ENCODE peak calls at places on chromosome 11, in ten cellular contexts. One of them, this sample, is unnamed.

GRCh38 chr11:76664578-76665061 is 5.9 kb downstream of the LRRC32 start:
- DNase-seq in MCF 10A: no peak
- DNase-seq in islet precursor cell: peak; percentile 53
- DNase-seq in NCI-H1092 treated with DMSO at 0.1 percent for 48 hours: no peak
- DNase-seq in activated CD8-positive, alpha-beta memory T cell treated with anti-CD3 and anti-CD28 coated beads for 4 hours: no peak
- DNase-seq in pancreas: no peak
- DNase-seq in NCI-H774: no peak
- DNase-seq in activated T-cell treated with anti-CD3 and anti-CD28 coated beads, Interleukin-2, amount 50 U/mL, for 1 hour: no peak
- DNase-seq in NCI-H69: no peak
- DNase-seq in T-helper 1 cell: no peak
- DNase-seq in this sample: no peak

GRCh38 chr11:126597041-126597440 is 241.6 kb downstream of the ST3GAL4 start:
- DNase-seq in pancreas: no peak
- DNase-seq in MCF 10A: no peak
- DNase-seq in NCI-H1092 treated with DMSO at 0.1 percent for 48 hours: no peak
- DNase-seq in islet precursor cell: no peak
- DNase-seq in activated CD8-positive, alpha-beta memory T cell treated with anti-CD3 and anti-CD28 coated beads for 4 hours: no peak
- DNase-seq in T-helper 1 cell: no peak
- DNase-seq in NCI-H69: no peak
- DNase-seq in activated T-cell treated with anti-CD3 and anti-CD28 coated beads, Interleukin-2, amount 50 U/mL, for 1 hour: no peak
- DNase-seq in NCI-H774: no peak
- DNase-seq in this sample: no peak

GRCh38 chr11:19962795-19963163 is 197.5 kb downstream of the DBX1 start:
- DNase-seq in NCI-H774: no peak
- DNase-seq in T-helper 1 cell: no peak
- DNase-seq in MCF 10A: no peak
- DNase-seq in activated CD8-positive, alpha-beta memory T cell treated with anti-CD3 and anti-CD28 coated beads for 4 hours: no peak
- DNase-seq in NCI-H1092 treated with DMSO at 0.1 percent for 48 hours: no peak
- DNase-seq in NCI-H69: no peak
- DNase-seq in activated T-cell treated with anti-CD3 and anti-CD28 coated beads, Interleukin-2, amount 50 U/mL, for 1 hour: no peak
- DNase-seq in pancreas: no peak
- DNase-seq in islet precursor cell: no peak
- DNase-seq in this sample: peak; percentile 58

GRCh38 chr11:70867661-70868060 is 384.7 kb downstream of the SHANK2 start:
- DNase-seq in MCF 10A: no peak
- DNase-seq in NCI-H69: no peak
- DNase-seq in activated CD8-positive, alpha-beta memory T cell treated with anti-CD3 and anti-CD28 coated beads for 4 hours: no peak
- DNase-seq in NCI-H1092 treated with DMSO at 0.1 percent for 48 hours: no peak
- DNase-seq in islet precursor cell: no peak
- DNase-seq in NCI-H774: no peak
- DNase-seq in activated T-cell treated with anti-CD3 and anti-CD28 coated beads, Interleukin-2, amount 50 U/mL, for 1 hour: no peak
- DNase-seq in pancreas: no peak
- DNase-seq in T-helper 1 cell: no peak
- DNase-seq in this sample: no peak

GRCh38 chr11:60818057-60818456 is 23.9 kb upstream of the CCDC86 start:
- DNase-seq in NCI-H774: no peak
- DNase-seq in NCI-H1092 treated with DMSO at 0.1 percent for 48 hours: no peak
- DNase-seq in T-helper 1 cell: no peak
- DNase-seq in pancreas: no peak
- DNase-seq in islet precursor cell: no peak
- DNase-seq in activated CD8-positive, alpha-beta memory T cell treated with anti-CD3 and anti-CD28 coated beads for 4 hours: no peak
- DNase-seq in activated T-cell treated with anti-CD3 and anti-CD28 coated beads, Interleukin-2, amount 50 U/mL, for 1 hour: no peak
- DNase-seq in MCF 10A: no peak
- DNase-seq in NCI-H69: no peak
- DNase-seq in this sample: no peak

GRCh38 chr11:8038393-8038792 is 42.6 kb upstream of the TUB start:
- DNase-seq in MCF 10A: no peak
- DNase-seq in islet precursor cell: peak; percentile 46
- DNase-seq in NCI-H1092 treated with DMSO at 0.1 percent for 48 hours: peak; percentile 16
- DNase-seq in T-helper 1 cell: no peak
- DNase-seq in pancreas: no peak
- DNase-seq in NCI-H69: peak; percentile 50
- DNase-seq in NCI-H774: no peak
- DNase-seq in activated T-cell treated with anti-CD3 and anti-CD28 coated beads, Interleukin-2, amount 50 U/mL, for 1 hour: no peak
- DNase-seq in activated CD8-positive, alpha-beta memory T cell treated with anti-CD3 and anti-CD28 coated beads for 4 hours: no peak
- DNase-seq in this sample: no peak

GRCh38 chr11:25734592-25735211 is 597.2 kb upstream of the ANO3 start:
- DNase-seq in pancreas: no peak
- DNase-seq in islet precursor cell: no peak
- DNase-seq in MCF 10A: peak; percentile 39
- DNase-seq in activated CD8-positive, alpha-beta memory T cell treated with anti-CD3 and anti-CD28 coated beads for 4 hours: no peak
- DNase-seq in T-helper 1 cell: no peak
- DNase-seq in NCI-H774: no peak
- DNase-seq in NCI-H1092 treated with DMSO at 0.1 percent for 48 hours: no peak
- DNase-seq in NCI-H69: no peak
- DNase-seq in activated T-cell treated with anti-CD3 and anti-CD28 coated beads, Interleukin-2, amount 50 U/mL, for 1 hour: no peak
- DNase-seq in this sample: peak; percentile 58

GRCh38 chr11:1485504-1485885 is 1.1 kb downstream of the MOB2 start:
- DNase-seq in activated T-cell treated with anti-CD3 and anti-CD28 coated beads, Interleukin-2, amount 50 U/mL, for 1 hour: no peak
- DNase-seq in NCI-H69: no peak
- DNase-seq in MCF 10A: no peak
- DNase-seq in activated CD8-positive, alpha-beta memory T cell treated with anti-CD3 and anti-CD28 coated beads for 4 hours: no peak
- DNase-seq in islet precursor cell: no peak
- DNase-seq in pancreas: no peak
- DNase-seq in NCI-H774: no peak
- DNase-seq in NCI-H1092 treated with DMSO at 0.1 percent for 48 hours: no peak
- DNase-seq in T-helper 1 cell: no peak
- DNase-seq in this sample: no peak

GRCh38 chr11:75734491-75735180 is 17.0 kb downstream of the MOGAT2 start:
- DNase-seq in islet precursor cell: peak; percentile 41
- DNase-seq in MCF 10A: no peak
- DNase-seq in NCI-H774: no peak
- DNase-seq in activated T-cell treated with anti-CD3 and anti-CD28 coated beads, Interleukin-2, amount 50 U/mL, for 1 hour: no peak
- DNase-seq in pancreas: no peak
- DNase-seq in NCI-H69: peak; percentile 99
- DNase-seq in NCI-H1092 treated with DMSO at 0.1 percent for 48 hours: peak; percentile 28
- DNase-seq in T-helper 1 cell: no peak
- DNase-seq in activated CD8-positive, alpha-beta memory T cell treated with anti-CD3 and anti-CD28 coated beads for 4 hours: no peak
- DNase-seq in this sample: no peak

GRCh38 chr11:17401841-17402240 is 13.4 kb upstream of the KCNJ11 start:
- DNase-seq in NCI-H69: no peak
- DNase-seq in NCI-H774: no peak
- DNase-seq in T-helper 1 cell: no peak
- DNase-seq in NCI-H1092 treated with DMSO at 0.1 percent for 48 hours: no peak
- DNase-seq in MCF 10A: no peak
- DNase-seq in islet precursor cell: peak; percentile 71
- DNase-seq in pancreas: no peak
- DNase-seq in activated T-cell treated with anti-CD3 and anti-CD28 coated beads, Interleukin-2, amount 50 U/mL, for 1 hour: no peak
- DNase-seq in activated CD8-positive, alpha-beta memory T cell treated with anti-CD3 and anti-CD28 coated beads for 4 hours: no peak
- DNase-seq in this sample: no peak

GRCh38 chr11:125300791-125301218 is 136.3 kb downstream of the PKNOX2 start:
- DNase-seq in NCI-H69: no peak
- DNase-seq in NCI-H1092 treated with DMSO at 0.1 percent for 48 hours: peak; percentile 29
- DNase-seq in islet precursor cell: peak; percentile 96
- DNase-seq in pancreas: peak; percentile 29
- DNase-seq in NCI-H774: no peak
- DNase-seq in activated CD8-positive, alpha-beta memory T cell treated with anti-CD3 and anti-CD28 coated beads for 4 hours: no peak
- DNase-seq in MCF 10A: peak; percentile 89
- DNase-seq in activated T-cell treated with anti-CD3 and anti-CD28 coated beads, Interleukin-2, amount 50 U/mL, for 1 hour: no peak
- DNase-seq in T-helper 1 cell: no peak
- DNase-seq in this sample: peak; percentile 76

GRCh38 chr11:46295312-46295995 is 18.0 kb downstream of the CREB3L1 start:
- DNase-seq in pancreas: no peak
- DNase-seq in activated CD8-positive, alpha-beta memory T cell treated with anti-CD3 and anti-CD28 coated beads for 4 hours: peak; percentile 39
- DNase-seq in MCF 10A: peak; percentile 72
- DNase-seq in NCI-H774: peak; percentile 40
- DNase-seq in activated T-cell treated with anti-CD3 and anti-CD28 coated beads, Interleukin-2, amount 50 U/mL, for 1 hour: peak; percentile 77
- DNase-seq in NCI-H69: peak; percentile 93
- DNase-seq in NCI-H1092 treated with DMSO at 0.1 percent for 48 hours: peak; percentile 78
- DNase-seq in T-helper 1 cell: peak; percentile 70
- DNase-seq in islet precursor cell: peak; percentile 94
- DNase-seq in this sample: peak; percentile 76

GRCh38 chr11:126375726-126376125 is 20.2 kb downstream of the ST3GAL4 start:
- DNase-seq in activated T-cell treated with anti-CD3 and anti-CD28 coated beads, Interleukin-2, amount 50 U/mL, for 1 hour: no peak
- DNase-seq in activated CD8-positive, alpha-beta memory T cell treated with anti-CD3 and anti-CD28 coated beads for 4 hours: no peak
- DNase-seq in NCI-H69: peak; percentile 31
- DNase-seq in pancreas: no peak
- DNase-seq in NCI-H774: peak; percentile 88
- DNase-seq in islet precursor cell: no peak
- DNase-seq in NCI-H1092 treated with DMSO at 0.1 percent for 48 hours: no peak
- DNase-seq in MCF 10A: peak; percentile 80
- DNase-seq in T-helper 1 cell: no peak
- DNase-seq in this sample: peak; percentile 79

GRCh38 chr11:8260202-8260996 is 3.3 kb downstream of the LMO1 start:
- DNase-seq in activated T-cell treated with anti-CD3 and anti-CD28 coated beads, Interleukin-2, amount 50 U/mL, for 1 hour: no peak
- DNase-seq in pancreas: no peak
- DNase-seq in islet precursor cell: peak; percentile 23
- DNase-seq in MCF 10A: no peak
- DNase-seq in activated CD8-positive, alpha-beta memory T cell treated with anti-CD3 and anti-CD28 coated beads for 4 hours: no peak
- DNase-seq in NCI-H69: peak; percentile 36
- DNase-seq in NCI-H774: no peak
- DNase-seq in NCI-H1092 treated with DMSO at 0.1 percent for 48 hours: no peak
- DNase-seq in T-helper 1 cell: no peak
- DNase-seq in this sample: no peak

GRCh38 chr11:133082851-133083488 is 449.3 kb downstream of the OPCML start:
- DNase-seq in activated T-cell treated with anti-CD3 and anti-CD28 coated beads, Interleukin-2, amount 50 U/mL, for 1 hour: peak; percentile 20
- DNase-seq in MCF 10A: no peak
- DNase-seq in NCI-H1092 treated with DMSO at 0.1 percent for 48 hours: peak; percentile 76
- DNase-seq in islet precursor cell: peak; percentile 81
- DNase-seq in NCI-H774: peak; percentile 49
- DNase-seq in NCI-H69: peak; percentile 60
- DNase-seq in activated CD8-positive, alpha-beta memory T cell treated with anti-CD3 and anti-CD28 coated beads for 4 hours: no peak
- DNase-seq in pancreas: peak; percentile 74
- DNase-seq in T-helper 1 cell: peak; percentile 20
- DNase-seq in this sample: peak; percentile 29